ENCODE peak calls at places on chromosomes 13 and 19, in five cellular contexts. Q, L, D, M and O are unnamed samples. For H3K4me1, the result is how much of the 10 kb centered on the place peaks cover.

GRCh38 chr13:44086389-44086788 is 206.7 kb downstream of the LACC1 start:
- DNase-seq in L (no peak), M (no peak), Q (no peak), D (no peak), O (no peak)

GRCh38 chr13:91347996-91348905 is 764 bp downstream of the MIR17HG start:
- DNase-seq in D (peak), M (peak), L (peak), Q (peak), O (peak)

GRCh38 chr19:51511353-51511752 is 9.8 kb upstream of the SIGLEC12 start:
- DNase-seq in M (no peak), D (no peak), L (no peak), Q (no peak), O (no peak)

GRCh38 chr13:92187378-92187989 is 789.1 kb downstream of the GPC5 start:
- DNase-seq in M (no peak), Q (no peak), D (no peak), L (peak), O (no peak)

GRCh38 chr13:43883636-43884035 is 3.9 kb downstream of the LACC1 start:
- DNase-seq in L (no peak), Q (no peak), D (no peak), M (no peak), O (no peak)

GRCh38 chr13:76829572-76830327 is 56.5 kb downstream of the KCTD12 start:
- DNase-seq in M (no peak), L (no peak), D (no peak), Q (no peak), O (no peak)

GRCh38 chr19:28224441-28224840 is 988.5 kb downstream of the UQCRFS1 start:
- DNase-seq in D (no peak), L (no peak), Q (no peak), M (no peak), O (no peak)

GRCh38 chr13:72304121-72304745 is 423.2 kb downstream of the MZT1 start:
- DNase-seq in M (no peak), D (no peak), Q (no peak), L (no peak), O (no peak)

GRCh38 chr19:15443838-15444237 is 5.9 kb downstream of the WIZ start:
- DNase-seq in M (no peak), Q (no peak), L (no peak), D (peak), O (no peak)

GRCh38 chr13:28486144-28486543 is 8.8 kb downstream of the FLT1 start:
- DNase-seq in Q (no peak), L (no peak), D (no peak), M (no peak), O (no peak)

GRCh38 chr19:45508681-45508930 is 1.3 kb downstream of the VASP start:
- DNase-seq in D (no peak), L (no peak), M (no peak), Q (no peak), O (no peak)

GRCh38 chr19:21483589-21484170 is 21.7 kb upstream of the ZNF429 start:
- DNase-seq in M (peak), D (peak), L (peak), Q (no peak), O (peak)

GRCh38 chr19:29974701-29975100 is 32.7 kb downstream of the URI1 start:
- DNase-seq in L (no peak), Q (no peak), M (no peak), D (no peak), O (no peak)
- TF ChIP-seq POLR2A in L (no peak), Q (no peak), M (no peak), D (no peak), O (no peak)

GRCh38 chr19:13011653-13012389 is 16.5 kb downstream of the NFIX start:
- DNase-seq in D (no peak), Q (no peak), M (no peak), L (no peak), O (no peak)
- H3K4me3 ChIP-seq in D (no peak), Q (no peak), M (peak), L (no peak), O (no peak)

GRCh38 chr13:48726711-48727110 is 73.0 kb downstream of the CYSLTR2 start:
- DNase-seq in L (no peak), Q (no peak), M (no peak), D (peak), O (no peak)
- H3K4me1 ChIP-seq in L (under half), Q (under half), M (under half), D (under half), O (under half)

GRCh38 chr19:38042132-38042531 is 135.1 kb downstream of the SIPA1L3 start:
- DNase-seq in M (no peak), Q (no peak), L (no peak), D (no peak), O (no peak)

GRCh38 chr19:38045554-38046253 is 138.7 kb downstream of the SIPA1L3 start:
- DNase-seq in Q (no peak), D (no peak), L (no peak), M (no peak), O (no peak)

GRCh38 chr19:38046254-38047047 is 139.4 kb downstream of the SIPA1L3 start:
- DNase-seq in Q (no peak), L (no peak), M (no peak), D (no peak), O (no peak)

GRCh38 chr19:38044267-38045111 is 137.5 kb downstream of the SIPA1L3 start:
- DNase-seq in Q (no peak), L (no peak), D (no peak), M (no peak), O (no peak)

GRCh38 chr19:38043649-38044144 is 136.7 kb downstream of the SIPA1L3 start:
- DNase-seq in D (no peak), L (no peak), Q (no peak), M (no peak), O (no peak)
- TF ChIP-seq POLR2A in D (no peak), L (no peak), Q (no peak), M (no peak), O (no peak)